ENCODE peak calls at places on chromosomes 7 and 10, in six cellular contexts. B, S, T, R, L and K are unnamed samples.

GRCh38 chr10:4704034-4704545 is 121.9 kb upstream of the AKR1E2 start:
- DNase-seq in R (no peak), T (peak; percentile 80), B (no peak), L (no peak), S (peak; percentile 97), K (peak; percentile 67)

GRCh38 chr7:99380032-99380822 is 5.7 kb downstream of the ARPC1B start:
- DNase-seq in S (peak; percentile 72), R (no peak), L (peak; percentile 67), B (peak; percentile 44), T (no peak), K (no peak)

GRCh38 chr7:115561341-115562110 is 469.0 kb downstream of the TFEC start:
- DNase-seq in T (no peak), L (no peak), S (peak; percentile 58), R (no peak), B (no peak), K (no peak)

GRCh38 chr10:50625663-50626062 is 1.9 kb upstream of the SGMS1 start:
- DNase-seq in S (no peak), B (peak; percentile 36), T (no peak), L (no peak), R (no peak), K (no peak)

GRCh38 chr10:132848306-132848705 is 62.4 kb upstream of the NKX6-2 start:
- DNase-seq in S (no peak), T (no peak), L (no peak), B (no peak), R (peak; percentile 44), K (no peak)

GRCh38 chr10:103367782-103368518 is at the start of gene TAF5:
- DNase-seq in B (peak; percentile 95), R (peak; percentile 96), T (peak; percentile 98), L (peak; percentile 93), S (peak; percentile 97), K (peak; percentile 97)

GRCh38 chr7:85103352-85103751 is 83.5 kb downstream of the SEMA3D start:
- DNase-seq in L (no peak), S (peak; percentile 30), B (peak; percentile 21), R (no peak), T (peak; percentile 18), K (peak; percentile 42)

GRCh38 chr10:546971-547590 is 142.4 kb downstream of the DIP2C start:
- DNase-seq in S (no peak), R (peak; percentile 54), L (no peak), B (no peak), T (no peak), K (no peak)

GRCh38 chr7:2966466-2967078 is 77.1 kb downstream of the CARD11 start:
- DNase-seq in B (no peak), T (no peak), S (no peak), R (no peak), L (no peak), K (no peak)

GRCh38 chr7:45921699-45922519 is 837 bp upstream of the IGFBP3 start:
- DNase-seq in R (peak; percentile 85), B (peak; percentile 59), T (peak; percentile 44), S (peak; percentile 85), L (peak; percentile 51), K (peak; percentile 67)

GRCh38 chr10:92627845-92628480 is 35.0 kb downstream of the KIF11 start:
- DNase-seq in T (no peak), L (no peak), R (no peak), B (no peak), S (no peak), K (no peak)

GRCh38 chr7:151117565-151117964 is 31.3 kb downstream of the AGAP3 start:
- DNase-seq in B (no peak), R (no peak), T (no peak), S (no peak), L (peak; percentile 52), K (no peak)

GRCh38 chr10:53111529-53111928 is 338.9 kb upstream of the MBL2 start:
- DNase-seq in B (no peak), S (no peak), L (no peak), R (no peak), T (no peak), K (peak; percentile 1)

GRCh38 chr7:109322833-109323232 is 753.2 kb downstream of the DNAJB9 start:
- DNase-seq in T (no peak), L (no peak), B (no peak), S (no peak), R (no peak), K (no peak)

GRCh38 chr7:104791065-104791464 is 222.9 kb upstream of the KMT2E start:
- DNase-seq in T (no peak), R (no peak), S (peak; percentile 69), B (no peak), L (no peak), K (no peak)

GRCh38 chr7:127891854-127892438 is 139.3 kb downstream of the LRRC4 start:
- DNase-seq in B (no peak), R (no peak), T (no peak), S (no peak), L (no peak), K (no peak)

GRCh38 chr7:98990356-98990755 is 112.0 kb downstream of the TRRAP start:
- DNase-seq in L (no peak), T (no peak), B (no peak), R (peak; percentile 40), S (no peak), K (no peak)

GRCh38 chr7:66804001-66804400 is 63.5 kb downstream of the RABGEF1 start:
- DNase-seq in T (no peak), L (no peak), B (no peak), S (no peak), R (no peak), K (no peak)

GRCh38 chr7:69510114-69510513 is 88.2 kb upstream of the AUTS2 start:
- DNase-seq in B (no peak), T (no peak), S (no peak), R (no peak), L (no peak), K (peak; percentile 73)

GRCh38 chr7:113421696-113422330 is 303.5 kb upstream of the SMIM30 start:
- DNase-seq in T (peak; percentile 88), R (peak; percentile 86), L (peak; percentile 67), B (peak; percentile 80), S (peak; percentile 91), K (peak; percentile 93)

GRCh38 chr7:10824154-10824553 is 149.5 kb upstream of the PHF14 start:
- DNase-seq in S (no peak), R (no peak), T (no peak), B (no peak), L (no peak), K (no peak)

GRCh38 chr10:117503170-117503885 is 39.2 kb upstream of the EMX2 start:
- DNase-seq in R (no peak), B (no peak), T (no peak), L (no peak), S (peak; percentile 7), K (peak; percentile 84)

GRCh38 chr10:86391986-86392722 is 25.6 kb upstream of the GRID1 start:
- DNase-seq in R (no peak), T (no peak), S (no peak), B (no peak), L (no peak), K (no peak)

GRCh38 chr7:157855016-157855415 is 518.2 kb downstream of the DNAJB6 start:
- DNase-seq in T (no peak), B (no peak), S (no peak), R (peak; percentile 57), L (no peak), K (no peak)

GRCh38 chr7:157853789-157854065 is 516.9 kb downstream of the DNAJB6 start:
- DNase-seq in B (no peak), L (no peak), R (peak; percentile 57), S (no peak), T (no peak), K (no peak)

GRCh38 chr7:157854066-157854891 is 517.5 kb downstream of the DNAJB6 start:
- DNase-seq in T (no peak), S (no peak), B (peak; percentile 55), L (peak; percentile 92), R (peak; percentile 79), K (no peak)

GRCh38 chr7:157856873-157857577 is 520.2 kb downstream of the DNAJB6 start:
- DNase-seq in L (no peak), S (no peak), B (no peak), R (peak; percentile 59), T (no peak), K (no peak)

DNA sequence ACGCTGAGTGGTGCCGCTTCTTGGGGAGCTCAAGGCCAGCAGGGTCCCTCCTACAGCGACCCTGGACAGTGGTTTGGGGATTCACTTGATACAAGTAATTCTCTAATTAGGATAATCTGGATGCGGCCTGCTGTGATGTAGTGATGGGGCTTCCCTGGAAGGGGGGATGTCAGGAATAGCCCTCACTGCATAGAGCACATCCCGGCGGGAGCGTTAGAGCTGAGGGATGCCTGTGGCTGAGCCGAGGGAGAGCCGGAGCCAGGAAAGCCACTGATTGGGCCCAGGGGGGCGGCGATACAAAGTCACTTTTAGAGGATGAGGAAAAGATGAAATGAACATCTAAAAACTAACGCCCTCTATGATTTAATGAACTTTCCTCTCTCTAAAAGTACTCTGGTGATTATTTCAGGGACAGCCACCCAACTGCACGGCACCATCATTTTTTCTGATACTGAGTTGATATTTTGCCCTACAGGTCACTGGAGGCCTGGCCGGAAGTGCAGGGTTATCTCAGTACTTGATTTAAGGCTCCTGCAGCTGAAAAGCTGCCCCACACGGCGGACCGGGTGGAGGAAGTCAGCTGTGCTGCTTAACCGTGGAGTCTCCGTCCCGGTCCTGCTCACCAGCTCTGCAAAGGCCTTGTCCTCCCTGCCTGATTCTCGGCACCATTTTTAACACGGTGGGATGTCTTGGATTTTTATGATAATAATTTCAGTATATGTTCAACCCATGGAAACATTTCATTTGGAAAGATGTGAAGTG is 518.8 kb downstream of the DNAJB6 start:
- DNase-seq in T (no peak), B (no peak), S (no peak), R (peak; percentile 59), L (no peak), K (no peak)
- H3K4me3 ChIP-seq in T (no peak overlapping the region), B (no peak overlapping the region), S (no peak overlapping the region), R (no peak overlapping the region), L (peak overlapping the region; percentile 40), K (no peak overlapping the region)

GRCh38 chr10:73781879-73782748 is at the start of gene CHCHD1:
- DNase-seq in S (peak; percentile 86), T (peak; percentile 76), L (peak; percentile 95), B (peak; percentile 96), R (peak; percentile 98), K (peak; percentile 94)
- H3K4me3 ChIP-seq in S (peak within 1 kb of the TSS; percentile 89), T (peak within 1 kb of the TSS; percentile 68), L (peak within 1 kb of the TSS; percentile 95), B (peak within 1 kb of the TSS; percentile 74), R (peak within 1 kb of the TSS; percentile 87), K (peak within 1 kb of the TSS; percentile 75)

DNA sequence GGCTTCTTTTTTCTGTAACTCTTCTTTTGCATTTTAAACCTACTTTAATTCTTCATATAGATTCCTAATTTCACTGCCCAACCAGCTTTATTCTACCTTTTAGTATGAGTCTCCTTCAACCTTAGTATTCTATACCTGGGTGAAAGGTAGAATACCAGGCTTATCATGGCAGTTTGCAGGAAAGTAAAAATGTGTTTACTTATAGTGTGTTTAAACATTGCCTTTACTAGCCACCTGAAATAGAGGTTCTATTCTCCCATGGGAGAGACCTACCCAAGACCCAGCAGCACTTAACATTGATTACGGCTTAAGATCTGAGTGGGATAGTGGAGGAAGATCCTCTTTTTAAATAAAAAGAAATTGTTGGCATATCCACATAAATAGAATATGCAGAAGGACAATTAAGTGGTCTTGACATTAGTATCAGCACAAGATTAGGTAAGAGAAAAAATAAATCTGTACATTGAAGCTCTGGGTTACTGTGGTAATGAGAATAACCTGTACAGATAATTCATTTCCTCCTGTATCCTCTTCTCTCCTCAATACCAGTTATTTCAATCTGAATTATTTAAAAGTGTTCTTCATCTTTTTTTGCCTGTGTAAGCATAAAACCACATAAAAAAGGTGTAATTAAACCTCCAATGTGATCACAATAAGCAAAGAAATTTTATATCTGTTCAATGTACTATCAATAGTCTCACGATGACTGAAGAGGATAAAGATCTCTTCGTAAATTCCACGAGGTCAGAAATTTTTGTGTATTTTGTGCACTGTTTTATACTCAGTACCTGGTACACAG is 1.4 kb upstream of the MYPN start:
- DNase-seq in L (no peak), B (no peak), T (no peak), S (no peak), R (no peak), K (no peak)
- H3K4me3 ChIP-seq in L (no peak overlapping the region), B (no peak overlapping the region), T (no peak overlapping the region), S (no peak overlapping the region), R (no peak overlapping the region), K (no peak overlapping the region)

GRCh38 chr7:27102578-27103442 is at the start of gene HOXA2:
- DNase-seq in B (peak; percentile 69), R (peak; percentile 72), T (no peak), L (peak; percentile 48), S (no peak), K (no peak)
- H3K4me3 ChIP-seq in B (peak within 1 kb of the TSS; percentile 38), R (peak within 1 kb of the TSS; percentile 24), T (no peak within 1 kb of the TSS), L (peak within 1 kb of the TSS; percentile 58), S (no peak within 1 kb of the TSS), K (no peak within 1 kb of the TSS)